ENCODE peak calls at places on chromosomes 6 and 20, in six cellular contexts. One of them, this sample, is unnamed.
A peak's percentile ranks its signal among the peaks of the same experiment; 100 is the strongest.

GRCh38 chr6:168149015-168149414 is 70.0 kb upstream of the FRMD1 start:
- DNase-seq in neuronal stem cell: no peak
- DNase-seq in BJ: no peak
- DNase-seq in retinal pigment epithelial cell: no peak
- DNase-seq in psoas muscle: no peak
- DNase-seq in kidney epithelial cell: no peak
- DNase-seq in this sample: no peak

GRCh38 chr6:82843291-82843885 is 222.3 kb downstream of the UBE3D start:
- DNase-seq in kidney epithelial cell: no peak
- DNase-seq in neuronal stem cell: no peak
- DNase-seq in psoas muscle: no peak
- DNase-seq in BJ: no peak
- DNase-seq in retinal pigment epithelial cell: no peak
- DNase-seq in this sample: peak; percentile 76

GRCh38 chr20:13995841-13996240 is 525 bp downstream of the MACROD2 start:
- DNase-seq in kidney epithelial cell: no peak
- DNase-seq in neuronal stem cell: no peak
- DNase-seq in BJ: no peak
- DNase-seq in psoas muscle: peak; percentile 64
- DNase-seq in retinal pigment epithelial cell: no peak
- DNase-seq in this sample: no peak

GRCh38 chr6:147643341-147644200 is 135.1 kb downstream of the SAMD5 start:
- DNase-seq in retinal pigment epithelial cell: no peak
- DNase-seq in BJ: no peak
- DNase-seq in kidney epithelial cell: no peak
- DNase-seq in psoas muscle: no peak
- DNase-seq in neuronal stem cell: no peak
- DNase-seq in this sample: no peak

GRCh38 chr6:39084506-39084905 is 30.5 kb downstream of the SAYSD1 start:
- DNase-seq in retinal pigment epithelial cell: no peak
- DNase-seq in BJ: no peak
- DNase-seq in neuronal stem cell: no peak
- DNase-seq in kidney epithelial cell: no peak
- DNase-seq in psoas muscle: no peak
- DNase-seq in this sample: no peak

GRCh38 chr20:57805784-57806183 is 96.0 kb upstream of the PMEPA1 start:
- DNase-seq in neuronal stem cell: no peak
- DNase-seq in BJ: no peak
- DNase-seq in kidney epithelial cell: no peak
- DNase-seq in retinal pigment epithelial cell: peak; percentile 22
- DNase-seq in psoas muscle: no peak
- DNase-seq in this sample: no peak

GRCh38 chr6:108359901-108360882 is 65.3 kb downstream of the AFG1L start:
- DNase-seq in kidney epithelial cell: no peak
- DNase-seq in BJ: no peak
- DNase-seq in psoas muscle: no peak
- DNase-seq in neuronal stem cell: no peak
- DNase-seq in retinal pigment epithelial cell: no peak
- DNase-seq in this sample: no peak

GRCh38 chr6:166626177-166627038 is 643 bp downstream of the RPS6KA2 start:
- DNase-seq in BJ: no peak
- DNase-seq in psoas muscle: peak; percentile 70
- DNase-seq in kidney epithelial cell: no peak
- DNase-seq in neuronal stem cell: peak; percentile 17
- DNase-seq in retinal pigment epithelial cell: no peak
- DNase-seq in this sample: no peak

GRCh38 chr6:43570876-43571441 is 4.9 kb downstream of the XPO5 start:
- DNase-seq in BJ: no peak
- DNase-seq in neuronal stem cell: no peak
- DNase-seq in retinal pigment epithelial cell: no peak
- DNase-seq in kidney epithelial cell: peak; percentile 88
- DNase-seq in psoas muscle: no peak
- DNase-seq in this sample: peak; percentile 91

GRCh38 chr20:51388227-51388626 is 154.3 kb downstream of the NFATC2 start:
- DNase-seq in retinal pigment epithelial cell: no peak
- DNase-seq in kidney epithelial cell: peak; percentile 55
- DNase-seq in neuronal stem cell: no peak
- DNase-seq in BJ: peak; percentile 23
- DNase-seq in psoas muscle: no peak
- DNase-seq in this sample: no peak
- H3K4me3 ChIP-seq in retinal pigment epithelial cell: no peak overlapping the region
- H3K4me3 ChIP-seq in kidney epithelial cell: no peak overlapping the region
- H3K4me3 ChIP-seq in neuronal stem cell: no peak overlapping the region
- H3K4me3 ChIP-seq in BJ: no peak overlapping the region
- H3K4me3 ChIP-seq in psoas muscle: no peak overlapping the region
- H3K4me3 ChIP-seq in this sample: no peak overlapping the region

DNA sequence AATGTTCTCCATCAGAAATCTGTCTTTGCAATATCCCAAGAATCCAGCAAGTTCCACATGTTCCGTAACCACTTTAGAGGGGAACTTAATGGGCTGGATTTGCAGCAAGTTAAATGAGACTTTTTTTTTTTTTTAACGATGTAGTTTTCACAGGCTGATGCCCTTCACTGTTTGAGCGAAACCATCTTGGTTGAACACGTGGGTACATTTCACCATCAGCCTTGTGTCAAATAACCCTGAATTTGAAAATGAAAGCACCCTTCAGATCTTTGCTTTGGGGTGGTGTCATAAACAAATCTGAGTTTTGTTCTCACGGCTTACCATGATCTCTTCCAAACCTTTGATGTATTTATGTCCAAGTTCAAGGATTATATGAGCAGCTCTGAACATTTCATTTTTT is 73.7 kb upstream of the EXOC2 start:
- DNase-seq in psoas muscle: no peak
- DNase-seq in kidney epithelial cell: no peak
- DNase-seq in neuronal stem cell: no peak
- DNase-seq in BJ: no peak
- DNase-seq in retinal pigment epithelial cell: no peak
- DNase-seq in this sample: no peak
- H3K4me3 ChIP-seq in psoas muscle: no peak overlapping the region
- H3K4me3 ChIP-seq in kidney epithelial cell: no peak overlapping the region
- H3K4me3 ChIP-seq in neuronal stem cell: no peak overlapping the region
- H3K4me3 ChIP-seq in BJ: no peak overlapping the region
- H3K4me3 ChIP-seq in retinal pigment epithelial cell: no peak overlapping the region
- H3K4me3 ChIP-seq in this sample: no peak overlapping the region

GRCh38 chr20:17684077-17684888 is 2.2 kb upstream of the RRBP1 start:
- DNase-seq in psoas muscle: no peak
- DNase-seq in neuronal stem cell: no peak
- DNase-seq in kidney epithelial cell: no peak
- DNase-seq in BJ: no peak
- DNase-seq in retinal pigment epithelial cell: no peak
- DNase-seq in this sample: no peak

GRCh38 chr20:17682103-17682888 is at the start of gene RRBP1:
- DNase-seq in neuronal stem cell: peak; percentile 97
- DNase-seq in psoas muscle: peak; percentile 99
- DNase-seq in BJ: peak; percentile 84
- DNase-seq in kidney epithelial cell: peak; percentile 84
- DNase-seq in retinal pigment epithelial cell: peak; percentile 88
- DNase-seq in this sample: peak; percentile 43

GRCh38 chr20:17685168-17685567 is 3.1 kb upstream of the RRBP1 start:
- DNase-seq in retinal pigment epithelial cell: no peak
- DNase-seq in BJ: no peak
- DNase-seq in neuronal stem cell: no peak
- DNase-seq in psoas muscle: no peak
- DNase-seq in kidney epithelial cell: no peak
- DNase-seq in this sample: no peak

GRCh38 chr20:17682889-17683198 is 802 bp upstream of the RRBP1 start:
- DNase-seq in BJ: no peak
- DNase-seq in kidney epithelial cell: no peak
- DNase-seq in retinal pigment epithelial cell: no peak
- DNase-seq in neuronal stem cell: no peak
- DNase-seq in psoas muscle: no peak
- DNase-seq in this sample: no peak

DNA sequence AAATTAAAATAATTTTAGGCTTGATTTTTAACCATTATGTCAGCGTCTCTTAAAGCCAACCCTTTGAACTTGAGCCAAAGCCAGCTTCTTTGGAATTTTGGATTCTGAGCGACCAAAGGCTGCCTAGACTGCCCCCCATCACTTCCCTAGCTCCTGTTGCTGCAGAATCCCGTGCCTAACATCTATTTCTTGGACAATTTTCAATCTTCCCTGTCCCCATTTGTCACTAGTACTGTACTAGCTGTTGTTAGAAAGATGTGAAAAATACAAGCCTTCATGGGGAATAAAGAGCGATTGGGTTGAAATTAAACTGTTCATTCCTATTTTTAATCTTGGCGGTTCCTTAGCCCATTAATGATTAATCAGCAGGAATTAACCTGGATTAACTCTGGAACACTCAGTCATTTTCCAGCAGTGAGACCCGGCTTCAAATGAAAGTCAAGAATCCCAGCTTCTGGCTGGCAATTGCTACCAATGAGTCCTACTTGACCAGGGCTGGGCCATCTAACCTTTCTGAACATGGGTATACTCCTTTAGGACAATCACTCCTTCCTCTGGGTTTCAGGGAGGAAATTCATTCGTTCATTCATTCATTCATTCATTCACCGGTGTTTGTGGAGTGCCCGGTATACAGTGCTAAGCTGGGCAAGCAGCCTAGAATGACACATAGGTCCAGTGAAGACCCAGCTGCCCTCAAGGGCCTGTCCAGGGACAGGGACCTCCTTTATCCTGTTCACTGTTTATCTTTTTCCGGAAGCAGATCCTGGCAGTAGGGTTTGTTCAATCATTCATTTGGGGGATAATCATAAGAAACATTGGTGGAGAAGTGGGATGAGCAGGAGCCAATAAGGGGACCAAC is 1.4 kb upstream of the RRBP1 start:
- DNase-seq in BJ: no peak
- DNase-seq in neuronal stem cell: no peak
- DNase-seq in psoas muscle: no peak
- DNase-seq in retinal pigment epithelial cell: no peak
- DNase-seq in kidney epithelial cell: no peak
- DNase-seq in this sample: no peak
- H3K4me3 ChIP-seq in BJ: no peak overlapping the region
- H3K4me3 ChIP-seq in neuronal stem cell: no peak overlapping the region
- H3K4me3 ChIP-seq in psoas muscle: no peak overlapping the region
- H3K4me3 ChIP-seq in retinal pigment epithelial cell: no peak overlapping the region
- H3K4me3 ChIP-seq in kidney epithelial cell: no peak overlapping the region
- H3K4me3 ChIP-seq in this sample: peak overlapping the region; percentile 64

GRCh38 chr6:37711331-37711924 is 13.7 kb upstream of the MDGA1 start:
- DNase-seq in neuronal stem cell: no peak
- DNase-seq in kidney epithelial cell: no peak
- DNase-seq in BJ: no peak
- DNase-seq in psoas muscle: no peak
- DNase-seq in retinal pigment epithelial cell: no peak
- DNase-seq in this sample: no peak
- H3K4me3 ChIP-seq in neuronal stem cell: no peak overlapping the region
- H3K4me3 ChIP-seq in kidney epithelial cell: no peak overlapping the region
- H3K4me3 ChIP-seq in BJ: no peak overlapping the region
- H3K4me3 ChIP-seq in psoas muscle: no peak overlapping the region
- H3K4me3 ChIP-seq in retinal pigment epithelial cell: no peak overlapping the region
- H3K4me3 ChIP-seq in this sample: no peak overlapping the region

GRCh38 chr20:10745790-10746189 is 72.0 kb upstream of the JAG1 start:
- DNase-seq in psoas muscle: no peak
- DNase-seq in BJ: no peak
- DNase-seq in retinal pigment epithelial cell: no peak
- DNase-seq in neuronal stem cell: no peak
- DNase-seq in kidney epithelial cell: no peak
- DNase-seq in this sample: no peak
- H3K4me3 ChIP-seq in psoas muscle: no peak overlapping the region
- H3K4me3 ChIP-seq in BJ: no peak overlapping the region
- H3K4me3 ChIP-seq in retinal pigment epithelial cell: no peak overlapping the region
- H3K4me3 ChIP-seq in neuronal stem cell: no peak overlapping the region
- H3K4me3 ChIP-seq in kidney epithelial cell: no peak overlapping the region
- H3K4me3 ChIP-seq in this sample: no peak overlapping the region

DNA sequence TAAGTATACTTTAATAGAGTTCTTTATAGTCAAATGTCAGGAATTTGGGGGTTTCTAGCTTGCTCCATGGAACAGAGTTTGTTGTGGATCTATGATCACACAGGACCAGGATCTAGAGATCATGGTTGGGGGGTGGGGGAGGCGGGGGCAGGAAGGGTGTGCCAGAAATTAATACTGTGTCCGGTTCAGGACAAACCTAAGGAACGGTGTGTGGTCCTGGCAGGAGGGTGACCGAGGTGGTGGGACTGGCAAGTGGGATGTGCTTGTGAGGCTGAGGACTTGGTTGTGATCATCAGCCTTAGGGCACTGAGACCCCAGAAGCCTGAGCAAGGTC is 27.9 kb downstream of the GSTA3 start:
- DNase-seq in kidney epithelial cell: no peak
- DNase-seq in psoas muscle: no peak
- DNase-seq in BJ: no peak
- DNase-seq in retinal pigment epithelial cell: no peak
- DNase-seq in neuronal stem cell: no peak
- DNase-seq in this sample: no peak
- H3K4me3 ChIP-seq in kidney epithelial cell: no peak overlapping the region
- H3K4me3 ChIP-seq in psoas muscle: peak overlapping the region; percentile 71
- H3K4me3 ChIP-seq in BJ: no peak overlapping the region
- H3K4me3 ChIP-seq in retinal pigment epithelial cell: no peak overlapping the region
- H3K4me3 ChIP-seq in neuronal stem cell: no peak overlapping the region
- H3K4me3 ChIP-seq in this sample: peak overlapping the region; percentile 57

GRCh38 chr20:63553251-63553932 is 567 bp upstream of the FNDC11 start:
- DNase-seq in retinal pigment epithelial cell: peak; percentile 16
- DNase-seq in BJ: no peak
- DNase-seq in neuronal stem cell: peak; percentile 92
- DNase-seq in psoas muscle: peak; percentile 92
- DNase-seq in kidney epithelial cell: no peak
- DNase-seq in this sample: peak; percentile 30

GRCh38 chr20:63555661-63556381 is 1.9 kb downstream of the FNDC11 start:
- DNase-seq in retinal pigment epithelial cell: no peak
- DNase-seq in BJ: no peak
- DNase-seq in neuronal stem cell: no peak
- DNase-seq in kidney epithelial cell: no peak
- DNase-seq in psoas muscle: no peak
- DNase-seq in this sample: no peak

GRCh38 chr20:63553933-63554290 is at the start of gene FNDC11:
- DNase-seq in neuronal stem cell: peak; percentile 75
- DNase-seq in kidney epithelial cell: no peak
- DNase-seq in retinal pigment epithelial cell: no peak
- DNase-seq in BJ: no peak
- DNase-seq in psoas muscle: no peak
- DNase-seq in this sample: no peak

GRCh38 chr20:63552481-63553249 is 1.3 kb upstream of the FNDC11 start:
- DNase-seq in neuronal stem cell: no peak
- DNase-seq in kidney epithelial cell: no peak
- DNase-seq in retinal pigment epithelial cell: no peak
- DNase-seq in BJ: no peak
- DNase-seq in psoas muscle: no peak
- DNase-seq in this sample: no peak

DNA sequence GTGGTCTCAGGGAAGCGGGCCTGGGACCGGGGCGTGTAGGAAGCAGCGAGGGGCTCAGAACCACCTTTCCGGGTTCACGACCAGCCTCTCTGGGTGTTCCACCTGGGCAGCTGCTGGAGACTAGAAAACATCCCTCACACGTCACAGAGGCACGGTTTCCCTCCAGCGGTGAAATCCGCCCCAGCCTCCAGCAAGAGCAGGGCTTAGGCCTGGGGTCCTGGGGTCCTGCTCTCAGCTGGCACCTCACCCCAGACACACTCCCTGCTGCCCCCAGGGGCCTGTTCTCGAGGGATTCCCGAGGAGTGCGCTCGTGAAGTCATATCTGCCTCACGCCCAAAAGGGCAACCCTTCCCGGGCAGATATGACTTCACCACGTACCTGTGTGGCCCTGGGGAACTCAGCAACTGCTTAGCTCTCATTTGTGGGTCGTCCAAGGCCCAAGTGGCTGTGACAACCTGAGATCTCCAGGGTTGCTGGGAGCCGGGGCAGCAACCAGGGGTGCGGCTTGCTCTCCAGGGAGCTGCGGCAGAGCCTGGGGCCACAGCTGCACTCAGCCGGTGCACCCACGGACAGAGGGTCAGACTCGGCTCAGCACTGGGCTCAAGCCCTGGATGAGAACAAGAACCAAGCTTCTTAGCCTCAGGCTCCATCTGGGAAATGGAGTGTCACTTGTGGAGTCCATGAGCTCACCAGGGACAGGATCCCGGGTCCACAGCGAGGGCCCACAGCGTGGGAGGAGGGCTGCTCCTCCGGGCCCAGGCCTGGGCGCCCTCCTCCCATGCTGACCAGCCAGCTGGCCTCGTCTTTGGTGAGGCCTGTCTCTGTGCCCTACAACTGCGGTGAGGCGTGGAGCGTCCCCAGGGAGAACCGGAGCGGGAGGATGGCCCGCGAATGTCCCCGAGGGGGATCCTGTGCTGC is 661 bp downstream of the FNDC11 start:
- DNase-seq in kidney epithelial cell: no peak
- DNase-seq in psoas muscle: no peak
- DNase-seq in neuronal stem cell: no peak
- DNase-seq in BJ: no peak
- DNase-seq in retinal pigment epithelial cell: no peak
- DNase-seq in this sample: no peak
- H3K4me3 ChIP-seq in kidney epithelial cell: peak overlapping the region; percentile 53
- H3K4me3 ChIP-seq in psoas muscle: peak overlapping the region; percentile 67
- H3K4me3 ChIP-seq in neuronal stem cell: peak overlapping the region; percentile 77
- H3K4me3 ChIP-seq in BJ: peak overlapping the region; percentile 72
- H3K4me3 ChIP-seq in retinal pigment epithelial cell: peak overlapping the region; percentile 60
- H3K4me3 ChIP-seq in this sample: peak overlapping the region; percentile 67

This sample was measured in epithelial cell of proximal tubule.